ENCODE peak calls at places on chromosomes 5 and 9, in seven cellular contexts. V is IMR-90, N is A549, A is tibial nerve, Q is HCT116, K is right lobe of liver, Y is NB4. B is an unnamed sample.

GRCh38 chr5:81208904-81209303 is 24.2 kb upstream of the CKMT2 start:
- DNase-seq in V (peak; percentile 36), N (no peak), A (no peak), Q (no peak), K (no peak), Y (no peak), B (no peak)

GRCh38 chr9:82091100-82091499 is 102.5 kb downstream of the SPATA31D1 start:
- DNase-seq in V (peak; percentile 5), N (no peak), A (no peak), Q (no peak), K (no peak), Y (no peak), B (no peak)

GRCh38 chr9:111599092-111599947 is at the start of gene PTGR1:
- DNase-seq in V (peak; percentile 89), N (peak; percentile 87), A (peak; percentile 59), Q (peak; percentile 81), K (peak; percentile 79), Y (peak; percentile 70), B (peak; percentile 93)

GRCh38 chr9:137421838-137422667 is 909 bp downstream of the EXD3 start:
- DNase-seq in V (no peak), N (no peak), A (no peak), Q (no peak), K (no peak), Y (no peak), B (no peak)

GRCh38 chr5:143600396-143601075 is 197.1 kb upstream of the NR3C1 start:
- DNase-seq in V (peak; percentile 66), N (no peak), A (no peak), Q (no peak), K (no peak), Y (peak; percentile 79), B (no peak)

GRCh38 chr5:159133041-159133741 is 33.5 kb upstream of the EBF1 start:
- DNase-seq in V (peak; percentile 67), N (peak; percentile 65), A (no peak), Q (peak; percentile 44), K (no peak), Y (peak; percentile 70), B (peak; percentile 37)

GRCh38 chr9:115739096-115739875 is 414.3 kb upstream of the PAPPA start:
- DNase-seq in V (no peak), N (no peak), A (no peak), Q (no peak), K (no peak), Y (no peak), B (no peak)

GRCh38 chr5:6188976-6189375 is 189.4 kb downstream of the MED10 start:
- DNase-seq in V (no peak), N (no peak), A (no peak), Q (no peak), K (no peak), Y (no peak), B (no peak)

GRCh38 chr5:35212006-35212982 is 18.0 kb downstream of the PRLR start:
- DNase-seq in V (no peak), N (no peak), A (no peak), Q (no peak), K (no peak), Y (no peak), B (no peak)

GRCh38 chr9:89952401-89952800 is 347.6 kb downstream of the GADD45G start:
- DNase-seq in V (peak; percentile 75), N (no peak), A (no peak), Q (no peak), K (no peak), Y (no peak), B (no peak)

GRCh38 chr5:120035181-120035580 is 405.8 kb downstream of the FAM170A start:
- DNase-seq in V (no peak), N (no peak), A (no peak), Q (no peak), K (no peak), Y (no peak), B (no peak)

GRCh38 chr9:83707518-83707767 is 315 bp downstream of the UBQLN1 start:
- DNase-seq in V (no peak), N (no peak), A (peak; percentile 40), Q (no peak), K (no peak), Y (no peak), B (no peak)

GRCh38 chr9:15187589-15187988 is 119.4 kb downstream of the TTC39B start:
- DNase-seq in V (no peak), N (no peak), A (no peak), Q (no peak), K (no peak), Y (no peak), B (no peak)

GRCh38 chr5:135183464-135183863 is 149.4 kb upstream of the PITX1 start:
- DNase-seq in V (no peak), N (no peak), A (no peak), Q (no peak), K (no peak), Y (no peak), B (no peak)

GRCh38 chr5:102481044-102481715 is 17.6 kb downstream of the SLCO6A1 start:
- DNase-seq in V (no peak), N (no peak), A (no peak), Q (no peak), K (no peak), Y (no peak), B (no peak)

GRCh38 chr5:99900302-99900811 is 634.8 kb upstream of the FAM174A start:
- DNase-seq in V (no peak), N (peak; percentile 27), A (no peak), Q (peak; percentile 69), K (no peak), Y (no peak), B (no peak)

GRCh38 chr5:122730037-122730436 is 44.8 kb upstream of the SNX2 start:
- DNase-seq in V (no peak), N (no peak), A (no peak), Q (no peak), K (no peak), Y (no peak), B (no peak)

GRCh38 chr9:38432922-38433510 is 8.8 kb upstream of the IGFBPL1 start:
- DNase-seq in V (peak; percentile 54), N (peak; percentile 60), A (no peak), Q (peak; percentile 37), K (no peak), Y (peak; percentile 37), B (no peak)

GRCh38 chr5:139676406-139676805 is 28.3 kb downstream of the CXXC5 start:
- DNase-seq in V (no peak), N (no peak), A (no peak), Q (no peak), K (no peak), Y (no peak), B (no peak)

GRCh38 chr9:71273613-71274012 is 152.2 kb upstream of the TRPM3 start:
- DNase-seq in V (no peak), N (no peak), A (no peak), Q (no peak), K (no peak), Y (no peak), B (no peak)

GRCh38 chr9:114205171-114206015 is 50.1 kb downstream of the COL27A1 start:
- DNase-seq in V (no peak), N (no peak), A (no peak), Q (no peak), K (no peak), Y (no peak), B (no peak)

GRCh38 chr5:76836585-76836984 is 13.2 kb upstream of the S100Z start:
- DNase-seq in V (no peak), N (no peak), A (no peak), Q (peak; percentile 47), K (no peak), Y (no peak), B (no peak)

GRCh38 chr5:76836181-76836580 is 13.6 kb upstream of the S100Z start:
- DNase-seq in V (peak; percentile 60), N (no peak), A (no peak), Q (no peak), K (no peak), Y (no peak), B (no peak)

GRCh38 chr5:76838481-76839261 is 11.1 kb upstream of the S100Z start:
- DNase-seq in V (peak; percentile 76), N (peak; percentile 51), A (no peak), Q (peak; percentile 92), K (no peak), Y (no peak), B (no peak)
- TF ChIP-seq POLR2A in V (no peak), N (no peak), A (no peak), Q (no peak), K (no peak), Y (no peak), B (no peak)

DNA sequence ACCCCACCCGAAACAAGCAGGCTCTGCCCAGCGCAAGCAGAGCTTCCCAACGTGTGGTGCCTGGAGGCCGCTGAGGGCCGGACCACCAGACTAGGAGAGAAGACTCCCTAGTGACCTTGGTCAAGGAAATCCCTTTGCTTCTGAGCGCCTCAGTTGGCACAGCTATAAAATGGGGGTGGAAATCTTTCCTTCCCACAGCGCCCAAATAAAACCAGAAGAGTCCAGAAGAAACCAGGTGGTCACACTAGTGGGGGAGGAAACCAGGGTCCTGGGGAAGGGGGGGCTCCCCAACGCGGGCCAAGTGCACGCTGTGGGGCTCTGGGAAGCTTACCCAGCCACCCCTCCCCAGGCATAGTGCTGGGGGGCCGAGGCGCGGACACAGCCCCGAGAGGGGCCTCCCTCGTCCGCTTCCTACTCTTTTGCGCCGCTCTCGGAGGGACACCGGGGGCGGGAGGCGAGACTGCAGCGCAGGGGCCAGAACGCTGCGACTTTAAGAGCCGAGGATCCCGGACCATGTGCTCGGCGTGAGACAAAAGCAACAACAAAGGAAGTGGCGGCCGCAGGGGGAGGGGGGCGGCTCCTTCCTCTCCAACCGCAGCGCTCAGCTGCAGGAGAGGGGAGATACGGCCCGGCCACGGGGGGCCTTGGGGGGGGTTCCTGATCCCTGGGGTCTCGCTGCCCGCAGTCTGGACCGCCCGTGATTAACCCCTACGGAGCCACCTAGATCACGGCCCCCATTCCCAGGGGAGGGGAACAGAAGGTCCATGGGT is 885 bp downstream of the RNF44 start:
- DNase-seq in V (peak; percentile 74), N (peak; percentile 77), A (peak; percentile 60), Q (no peak), K (peak; percentile 82), Y (peak; percentile 96), B (peak; percentile 91)
- TF ChIP-seq POLR2A in V (no peak), N (no peak), A (no peak), Q (no peak), K (no peak), Y (peak; percentile 63), B (no peak)

GRCh38 chr9:112717669-112718331 is at the start of gene INIP:
- DNase-seq in V (peak; percentile 95), N (peak; percentile 97), A (peak; percentile 84), Q (peak; percentile 96), K (peak; percentile 97), Y (peak; percentile 98), B (peak; percentile 97)
- TF ChIP-seq POLR2A in V (peak; percentile 47), N (peak; percentile 75), A (peak; percentile 64), Q (peak; percentile 33), K (peak; percentile 76), Y (peak; percentile 66), B (peak; percentile 52)

GRCh38 chr5:133900498-133901270 is 67.7 kb downstream of the C5orf15 start:
- DNase-seq in V (no peak), N (no peak), A (no peak), Q (no peak), K (no peak), Y (no peak), B (no peak)

GRCh38 chr5:133899506-133899905 is 68.9 kb downstream of the C5orf15 start:
- DNase-seq in V (no peak), N (no peak), A (no peak), Q (no peak), K (no peak), Y (no peak), B (no peak)

GRCh38 chr5:133905494-133905893 is 62.9 kb downstream of the C5orf15 start:
- DNase-seq in V (no peak), N (no peak), A (no peak), Q (no peak), K (no peak), Y (no peak), B (no peak)

GRCh38 chr5:133904641-133905040 is 63.8 kb downstream of the C5orf15 start:
- DNase-seq in V (no peak), N (no peak), A (no peak), Q (no peak), K (no peak), Y (no peak), B (no peak)

GRCh38 chr5:133902521-133903118 is 65.8 kb downstream of the C5orf15 start:
- DNase-seq in V (no peak), N (no peak), A (no peak), Q (no peak), K (no peak), Y (no peak), B (no peak)
- TF ChIP-seq POLR2A in V (no peak), N (no peak), A (no peak), Q (no peak), K (no peak), Y (no peak), B (no peak)

B was measured in testis.